ENCODE peak calls at places on chromosome 9, in five cellular contexts. One of them, this sample, is unnamed.

GRCh38 chr9:35556781-35557180 is 48.3 kb upstream of the TESK1 start:
- DNase-seq in sigmoid colon: no peak
- DNase-seq in A673: no peak
- DNase-seq in brain microvascular endothelial cell: no peak
- DNase-seq in AG10803: no peak
- DNase-seq in this sample: no peak

GRCh38 chr9:72128526-72128925 is 20.7 kb upstream of the GDA start:
- DNase-seq in sigmoid colon: no peak
- DNase-seq in A673: no peak
- DNase-seq in brain microvascular endothelial cell: no peak
- DNase-seq in AG10803: no peak
- DNase-seq in this sample: no peak

GRCh38 chr9:114696814-114697544 is 15.0 kb upstream of the TEX48 start:
- DNase-seq in sigmoid colon: no peak
- DNase-seq in A673: no peak
- DNase-seq in brain microvascular endothelial cell: peak
- DNase-seq in AG10803: no peak
- DNase-seq in this sample: no peak

GRCh38 chr9:113798062-113799030 is 77.8 kb upstream of the ZNF618 start:
- DNase-seq in sigmoid colon: no peak
- DNase-seq in A673: no peak
- DNase-seq in brain microvascular endothelial cell: no peak
- DNase-seq in AG10803: no peak
- DNase-seq in this sample: no peak

GRCh38 chr9:133306242-133307194 is 29.5 kb downstream of the SURF6 start:
- DNase-seq in sigmoid colon: no peak
- DNase-seq in A673: peak
- DNase-seq in brain microvascular endothelial cell: no peak
- DNase-seq in AG10803: peak
- DNase-seq in this sample: no peak

GRCh38 chr9:84271004-84271886 is 69.3 kb downstream of the SLC28A3 start:
- DNase-seq in sigmoid colon: peak
- DNase-seq in A673: peak
- DNase-seq in brain microvascular endothelial cell: peak
- DNase-seq in AG10803: peak
- DNase-seq in this sample: no peak

GRCh38 chr9:135641745-135642144 is 2.4 kb upstream of the GLT6D1 start:
- DNase-seq in sigmoid colon: no peak
- DNase-seq in A673: peak
- DNase-seq in brain microvascular endothelial cell: peak
- DNase-seq in AG10803: peak
- DNase-seq in this sample: no peak

GRCh38 chr9:89661956-89662717 is 57.3 kb downstream of the GADD45G start:
- DNase-seq in sigmoid colon: peak
- DNase-seq in A673: peak
- DNase-seq in brain microvascular endothelial cell: peak
- DNase-seq in AG10803: peak
- DNase-seq in this sample: no peak

GRCh38 chr9:7324031-7324654 is 475.4 kb downstream of the DMAC1 start:
- DNase-seq in sigmoid colon: no peak
- DNase-seq in A673: peak
- DNase-seq in brain microvascular endothelial cell: no peak
- DNase-seq in AG10803: peak
- DNase-seq in this sample: no peak

GRCh38 chr9:16048129-16048528 is 495.3 kb downstream of the CCDC171 start:
- DNase-seq in sigmoid colon: no peak
- DNase-seq in A673: no peak
- DNase-seq in brain microvascular endothelial cell: no peak
- DNase-seq in AG10803: no peak
- DNase-seq in this sample: no peak

GRCh38 chr9:7246917-7247538 is 489.3 kb downstream of the KDM4C start:
- DNase-seq in sigmoid colon: no peak
- DNase-seq in A673: peak
- DNase-seq in brain microvascular endothelial cell: no peak
- DNase-seq in AG10803: no peak
- DNase-seq in this sample: no peak

GRCh38 chr9:120711354-120711753 is 2.9 kb downstream of the MEGF9 start:
- DNase-seq in sigmoid colon: no peak
- DNase-seq in A673: no peak
- DNase-seq in brain microvascular endothelial cell: no peak
- DNase-seq in AG10803: no peak
- DNase-seq in this sample: no peak

GRCh38 chr9:68895741-68896478 is 118.0 kb downstream of the PRKACG start:
- DNase-seq in sigmoid colon: no peak
- DNase-seq in A673: no peak
- DNase-seq in brain microvascular endothelial cell: peak
- DNase-seq in AG10803: no peak
- DNase-seq in this sample: peak

GRCh38 chr9:68897557-68898145 is 116.3 kb downstream of the PRKACG start:
- DNase-seq in sigmoid colon: no peak
- DNase-seq in A673: no peak
- DNase-seq in brain microvascular endothelial cell: no peak
- DNase-seq in AG10803: no peak
- DNase-seq in this sample: no peak

GRCh38 chr9:68896495-68896894 is 117.4 kb downstream of the PRKACG start:
- DNase-seq in sigmoid colon: no peak
- DNase-seq in A673: no peak
- DNase-seq in brain microvascular endothelial cell: peak
- DNase-seq in AG10803: no peak
- DNase-seq in this sample: no peak

GRCh38 chr9:68898781-68899439 is 115.0 kb downstream of the PRKACG start:
- DNase-seq in sigmoid colon: no peak
- DNase-seq in A673: no peak
- DNase-seq in brain microvascular endothelial cell: no peak
- DNase-seq in AG10803: no peak
- DNase-seq in this sample: no peak

DNA sequence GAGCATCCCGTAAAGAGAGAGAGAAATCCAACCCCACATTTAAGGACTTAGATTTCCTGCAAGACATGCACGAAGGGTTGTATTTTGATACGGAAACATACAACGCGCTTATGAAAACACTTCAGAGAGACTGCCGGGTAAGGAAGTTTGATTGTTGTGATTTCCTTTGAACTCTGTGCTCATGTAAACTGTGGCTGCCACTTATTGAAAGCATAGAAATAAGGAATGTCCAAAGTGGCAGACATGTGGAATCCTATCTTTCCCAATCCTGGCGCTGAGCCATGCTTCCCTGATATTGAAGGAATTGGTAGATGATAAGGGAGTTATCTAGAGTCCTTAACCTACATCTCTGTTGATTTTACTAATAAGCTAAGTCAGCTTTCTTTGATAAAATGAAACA is 119.4 kb downstream of the PRKACG start:
- DNase-seq in sigmoid colon: no peak
- DNase-seq in A673: no peak
- DNase-seq in brain microvascular endothelial cell: peak
- DNase-seq in AG10803: no peak
- DNase-seq in this sample: no peak
- H3K4me3 ChIP-seq in sigmoid colon: no peak
- H3K4me3 ChIP-seq in A673: no peak
- H3K4me3 ChIP-seq in brain microvascular endothelial cell: no peak
- H3K4me3 ChIP-seq in AG10803: no peak
- H3K4me3 ChIP-seq in this sample: no peak

GRCh38 chr9:129337287-129338140 is 159.5 kb upstream of the IER5L start:
- DNase-seq in sigmoid colon: no peak
- DNase-seq in A673: no peak
- DNase-seq in brain microvascular endothelial cell: no peak
- DNase-seq in AG10803: no peak
- DNase-seq in this sample: no peak

GRCh38 chr9:129334744-129335080 is 156.7 kb upstream of the IER5L start:
- DNase-seq in sigmoid colon: no peak
- DNase-seq in A673: no peak
- DNase-seq in brain microvascular endothelial cell: no peak
- DNase-seq in AG10803: no peak
- DNase-seq in this sample: no peak

GRCh38 chr9:129335456-129336129 is 157.5 kb upstream of the IER5L start:
- DNase-seq in sigmoid colon: peak
- DNase-seq in A673: no peak
- DNase-seq in brain microvascular endothelial cell: no peak
- DNase-seq in AG10803: no peak
- DNase-seq in this sample: no peak

GRCh38 chr9:129336130-129336528 is 158.1 kb upstream of the IER5L start:
- DNase-seq in sigmoid colon: no peak
- DNase-seq in A673: peak
- DNase-seq in brain microvascular endothelial cell: peak
- DNase-seq in AG10803: peak
- DNase-seq in this sample: no peak

GRCh38 chr9:129336601-129337286 is 158.7 kb upstream of the IER5L start:
- DNase-seq in sigmoid colon: no peak
- DNase-seq in A673: peak
- DNase-seq in brain microvascular endothelial cell: no peak
- DNase-seq in AG10803: peak
- DNase-seq in this sample: no peak
- H3K4me3 ChIP-seq in sigmoid colon: peak
- H3K4me3 ChIP-seq in A673: peak
- H3K4me3 ChIP-seq in brain microvascular endothelial cell: peak
- H3K4me3 ChIP-seq in AG10803: peak
- H3K4me3 ChIP-seq in this sample: peak

GRCh38 chr9:87372401-87372851 is 125.2 kb upstream of the DAPK1 start:
- DNase-seq in sigmoid colon: no peak
- DNase-seq in A673: no peak
- DNase-seq in brain microvascular endothelial cell: no peak
- DNase-seq in AG10803: no peak
- DNase-seq in this sample: no peak
- H3K4me3 ChIP-seq in sigmoid colon: no peak
- H3K4me3 ChIP-seq in A673: no peak
- H3K4me3 ChIP-seq in brain microvascular endothelial cell: no peak
- H3K4me3 ChIP-seq in AG10803: no peak
- H3K4me3 ChIP-seq in this sample: no peak

DNA sequence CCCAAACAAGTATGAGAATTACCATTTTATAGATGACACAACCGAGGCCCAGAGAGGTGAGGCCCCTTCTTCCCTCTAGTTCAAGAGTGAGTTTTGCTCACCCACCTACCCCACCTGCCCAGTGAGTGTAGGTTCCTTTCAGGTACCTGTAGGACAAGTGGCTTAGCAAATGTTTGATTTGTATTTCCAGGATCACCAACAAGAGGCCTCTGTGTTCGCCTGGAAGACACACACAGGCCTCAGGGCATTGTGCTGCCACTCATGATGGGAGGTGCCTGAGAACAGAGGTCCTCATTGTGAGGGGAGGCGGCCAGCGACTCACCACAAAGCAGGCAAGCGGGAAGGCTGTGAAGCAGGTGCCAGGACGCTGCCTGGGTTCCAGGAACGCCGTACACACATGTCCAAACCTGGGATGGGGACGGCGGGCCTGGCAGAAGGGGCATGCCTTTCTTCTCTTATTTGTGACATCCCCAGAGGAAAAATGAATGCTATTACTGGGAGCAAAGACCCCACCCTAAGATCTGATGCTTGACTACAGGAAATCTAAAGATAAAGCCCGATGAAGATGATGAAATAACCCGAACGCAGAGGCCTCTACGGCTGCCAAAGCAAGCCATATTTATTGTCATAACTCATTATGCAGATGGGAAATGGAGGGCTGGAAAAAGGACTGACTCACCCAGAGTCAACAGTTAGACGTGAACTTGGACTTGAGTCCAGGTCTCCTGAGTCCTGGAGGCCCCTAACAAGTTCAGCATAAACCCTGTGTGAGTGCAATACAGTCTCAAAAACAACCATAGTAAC is 60.2 kb upstream of the SLC25A51 start:
- DNase-seq in sigmoid colon: no peak
- DNase-seq in A673: peak
- DNase-seq in brain microvascular endothelial cell: peak
- DNase-seq in AG10803: peak
- DNase-seq in this sample: no peak
- H3K4me3 ChIP-seq in sigmoid colon: no peak
- H3K4me3 ChIP-seq in A673: no peak
- H3K4me3 ChIP-seq in brain microvascular endothelial cell: no peak
- H3K4me3 ChIP-seq in AG10803: no peak
- H3K4me3 ChIP-seq in this sample: no peak

GRCh38 chr9:137034039-137034708 is 2.3 kb upstream of the FUT7 start:
- DNase-seq in sigmoid colon: no peak
- DNase-seq in A673: no peak
- DNase-seq in brain microvascular endothelial cell: no peak
- DNase-seq in AG10803: no peak
- DNase-seq in this sample: no peak
- H3K4me3 ChIP-seq in sigmoid colon: no peak
- H3K4me3 ChIP-seq in A673: peak
- H3K4me3 ChIP-seq in brain microvascular endothelial cell: no peak
- H3K4me3 ChIP-seq in AG10803: no peak
- H3K4me3 ChIP-seq in this sample: no peak

GRCh38 chr9:93110400-93110855 is 14.4 kb downstream of the CARD19 start:
- DNase-seq in sigmoid colon: peak
- DNase-seq in A673: no peak
- DNase-seq in brain microvascular endothelial cell: no peak
- DNase-seq in AG10803: no peak
- DNase-seq in this sample: no peak
- H3K4me3 ChIP-seq in sigmoid colon: no peak
- H3K4me3 ChIP-seq in A673: no peak
- H3K4me3 ChIP-seq in brain microvascular endothelial cell: no peak
- H3K4me3 ChIP-seq in AG10803: no peak
- H3K4me3 ChIP-seq in this sample: no peak

GRCh38 chr9:127917603-127918002 is 762 bp upstream of the ST6GALNAC4 start:
- DNase-seq in sigmoid colon: no peak
- DNase-seq in A673: no peak
- DNase-seq in brain microvascular endothelial cell: no peak
- DNase-seq in AG10803: no peak
- DNase-seq in this sample: no peak
- H3K4me3 ChIP-seq in sigmoid colon: no peak
- H3K4me3 ChIP-seq in A673: peak
- H3K4me3 ChIP-seq in brain microvascular endothelial cell: no peak
- H3K4me3 ChIP-seq in AG10803: no peak
- H3K4me3 ChIP-seq in this sample: peak